ENCODE peak calls at places on chromosomes 16 and 17, in ten cellular contexts. Z, D, J, L, C, R, Y, X, P and N are unnamed samples.

GRCh38 chr16:1377406-1378010 is 25.8 kb downstream of the GNPTG start:
- DNase-seq in J (no peak), P (no peak), Z (no peak), Y (no peak), D (no peak), C (no peak), X (no peak), R (no peak), L (no peak), N (no peak)

GRCh38 chr16:81424761-81425160 is 19.8 kb upstream of the CMIP start:
- DNase-seq in L (no peak), Y (no peak), Z (no peak), D (no peak), X (no peak), C (no peak), R (peak; percentile 82), P (no peak), J (no peak), N (no peak)

GRCh38 chr17:29562615-29563014 is 4.2 kb downstream of the ABHD15 start:
- DNase-seq in D (no peak), P (no peak), Z (no peak), C (no peak), Y (no peak), J (no peak), R (no peak), L (no peak), X (no peak), N (no peak)

GRCh38 chr17:79929257-79930076 is 90.2 kb upstream of the CBX4 start:
- DNase-seq in P (no peak), X (no peak), L (no peak), Y (no peak), Z (no peak), D (no peak), C (no peak), J (no peak), R (no peak), N (no peak)

GRCh38 chr16:53893731-53894435 is 189.9 kb downstream of the FTO start:
- DNase-seq in P (no peak), C (peak; percentile 23), Y (no peak), R (peak; percentile 90), X (peak; percentile 78), D (no peak), J (no peak), Z (no peak), L (peak; percentile 16), N (peak; percentile 43)

GRCh38 chr17:66625321-66625767 is 209.6 kb upstream of the CACNG5 start:
- DNase-seq in X (peak; percentile 61), C (no peak), L (no peak), D (no peak), R (peak; percentile 52), Y (no peak), Z (no peak), J (no peak), P (no peak), N (no peak)

GRCh38 chr17:46848534-46848933 is 2.8 kb upstream of the WNT9B start:
- DNase-seq in D (no peak), J (no peak), C (no peak), L (no peak), Z (no peak), P (no peak), R (no peak), Y (no peak), X (no peak), N (no peak)

GRCh38 chr16:67773099-67773498 is 33.3 kb downstream of the RANBP10 start:
- DNase-seq in X (peak; percentile 22), P (peak; percentile 59), L (peak; percentile 66), Z (no peak), Y (no peak), J (no peak), R (no peak), C (peak; percentile 14), D (no peak), N (no peak)

GRCh38 chr17:3557768-3558583 is at the start of gene TRPV3:
- DNase-seq in D (peak; percentile 90), P (no peak), R (peak; percentile 80), Y (no peak), Z (no peak), X (no peak), L (peak; percentile 85), J (peak; percentile 56), C (peak; percentile 84), N (peak; percentile 39)

GRCh38 chr16:72199938-72200337 is 28.0 kb upstream of the PMFBP1 start:
- DNase-seq in R (no peak), C (no peak), X (no peak), Z (no peak), P (no peak), D (no peak), Y (no peak), L (no peak), J (no peak), N (no peak)

GRCh38 chr16:73024571-73025105 is 23.3 kb downstream of the ZFHX3 start:
- DNase-seq in D (no peak), Z (no peak), L (no peak), J (no peak), P (no peak), C (no peak), R (no peak), X (no peak), Y (no peak), N (no peak)

GRCh38 chr17:50935201-50936124 is 69.3 kb upstream of the TOB1 start:
- DNase-seq in L (peak; percentile 98), C (peak; percentile 59), J (no peak), R (peak; percentile 56), X (no peak), Y (peak; percentile 68), Z (no peak), P (peak; percentile 86), D (no peak), N (no peak)

GRCh38 chr16:80806957-80807356 is 2.6 kb upstream of the CDYL2 start:
- DNase-seq in X (peak; percentile 49), P (no peak), Z (no peak), C (no peak), J (peak; percentile 75), L (no peak), D (no peak), R (peak; percentile 92), Y (no peak), N (peak; percentile 49)

GRCh38 chr17:16477255-16477654 is 14.7 kb downstream of the LRRC75A start:
- DNase-seq in C (peak; percentile 37), X (peak; percentile 89), D (no peak), Z (no peak), Y (no peak), J (no peak), L (no peak), P (peak; percentile 57), R (peak; percentile 61), N (peak; percentile 68)

GRCh38 chr17:66727634-66728570 is 107.0 kb upstream of the CACNG5 start:
- DNase-seq in D (peak; percentile 58), X (peak; percentile 50), C (peak; percentile 57), Z (peak; percentile 20), P (peak; percentile 81), Y (peak; percentile 40), L (peak; percentile 79), J (no peak), R (peak; percentile 54), N (no peak)

DNA sequence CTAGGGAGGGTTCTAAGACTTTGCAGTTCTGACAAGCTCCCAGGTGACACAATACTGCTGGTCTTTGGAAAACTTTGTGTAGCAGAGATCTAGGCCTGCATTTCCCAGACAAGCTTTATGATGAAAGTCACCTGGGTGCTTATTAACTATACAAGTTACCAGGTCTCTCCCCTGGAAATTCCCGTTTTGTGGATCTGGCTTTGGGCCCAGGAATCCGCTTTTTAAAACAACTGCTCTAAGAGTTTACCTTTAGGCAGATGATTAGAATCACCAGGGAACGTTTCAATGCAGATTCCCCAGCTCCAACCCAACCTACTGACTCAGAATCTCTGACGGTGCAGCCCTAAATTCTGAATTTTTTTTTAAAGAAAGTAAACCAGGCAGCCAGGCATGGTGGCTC is 36.3 kb downstream of the MYH3 start:
- DNase-seq in Z (no peak), J (no peak), C (no peak), R (peak; percentile 69), X (no peak), D (no peak), P (no peak), L (peak; percentile 34), Y (no peak), N (no peak)
- TF ChIP-seq CTCF in Z (no peak), J (no peak), C (no peak), R (no peak), X (no peak), D (no peak), P (no peak), L (no peak), Y (no peak), N (no peak)

GRCh38 chr16:51112311-51112710 is 38.8 kb downstream of the SALL1 start:
- DNase-seq in Y (no peak), X (no peak), L (no peak), R (no peak), D (no peak), Z (no peak), P (no peak), J (no peak), C (no peak), N (no peak)

GRCh38 chr16:51113254-51114125 is 37.6 kb downstream of the SALL1 start:
- DNase-seq in Y (no peak), R (no peak), L (no peak), P (no peak), D (no peak), C (no peak), X (no peak), Z (no peak), J (no peak), N (no peak)

GRCh38 chr16:51110618-51111234 is 40.3 kb downstream of the SALL1 start:
- DNase-seq in L (no peak), P (no peak), D (no peak), R (no peak), X (no peak), Z (no peak), Y (no peak), J (no peak), C (no peak), N (no peak)

GRCh38 chr16:51116353-51116752 is 34.7 kb downstream of the SALL1 start:
- DNase-seq in J (no peak), Z (no peak), L (no peak), P (no peak), D (no peak), X (no peak), Y (no peak), C (no peak), R (no peak), N (no peak)

GRCh38 chr16:51114369-51114768 is 36.7 kb downstream of the SALL1 start:
- DNase-seq in X (no peak), J (no peak), R (no peak), P (no peak), Z (no peak), L (no peak), Y (no peak), D (no peak), C (no peak), N (no peak)
- H3K27me3 ChIP-seq in X (no peaks in the 10 kb centered on the region), J (peaks cover 69% of the 10 kb centered on the region), R (peaks cover 1% of the 10 kb centered on the region), P (no peaks in the 10 kb centered on the region), Z (no peaks in the 10 kb centered on the region), L (no peaks in the 10 kb centered on the region), Y (peaks cover 63% of the 10 kb centered on the region), D (no peaks in the 10 kb centered on the region), C (peaks cover 35% of the 10 kb centered on the region), N (peaks cover 21% of the 10 kb centered on the region)

GRCh38 chr16:3112881-3113574 is 642 bp downstream of the ZNF205 start:
- DNase-seq in Z (no peak), X (peak; percentile 49), Y (no peak), L (no peak), P (peak; percentile 43), J (no peak), R (no peak), C (no peak), D (no peak), N (no peak)
- H3K4me3 ChIP-seq in Z (peak overlapping the region; percentile 94), X (peak overlapping the region; percentile 70), Y (peak overlapping the region; percentile 64), L (peak overlapping the region; percentile 68), P (peak overlapping the region; percentile 83), J (peak overlapping the region; percentile 87), R (peak overlapping the region; percentile 95), C (peak overlapping the region; percentile 83), D (peak overlapping the region; percentile 63), N (peak overlapping the region; percentile 86)

GRCh38 chr17:8282345-8282744 is 6.1 kb upstream of the RANGRF start:
- DNase-seq in Y (no peak), C (no peak), D (no peak), P (no peak), R (no peak), X (no peak), L (no peak), J (no peak), Z (no peak), N (no peak)
- TF ChIP-seq CTCF in Y (no peak), C (no peak), D (no peak), P (no peak), R (no peak), X (no peak), L (no peak), J (no peak), Z (no peak), N (no peak)